ENCODE peak calls at places on chromosome 3, in nine cellular contexts. H is GOT3; Z is hypothalamus; V is CD4-positive, alpha-beta T cell; X is neural crest cell; F is NAMALWA; R is germinal center; S is heart left ventricle; E is LoVo. B is an unnamed sample.

GRCh38 chr3:110814170-110815007 is 257.2 kb upstream of the NECTIN3 start:
- DNase-seq in Z (no peak), X (peak), R (no peak), S (no peak), H (peak), V (no peak), E (peak), F (no peak), B (peak)

GRCh38 chr3:101675709-101676218 is 1.2 kb downstream of the ZBTB11 start:
- DNase-seq in H (no peak), R (no peak), S (peak), E (no peak), F (no peak), V (no peak), X (no peak), Z (no peak), B (no peak)

GRCh38 chr3:100183608-100184125 is 69.4 kb upstream of the FILIP1L start:
- DNase-seq in V (no peak), Z (no peak), R (no peak), X (no peak), S (no peak), E (no peak), H (no peak), F (no peak), B (no peak)

GRCh38 chr3:197718904-197719303 is 17.8 kb downstream of the RUBCN start:
- DNase-seq in Z (no peak), H (no peak), F (no peak), E (peak), R (no peak), X (no peak), S (no peak), V (no peak), B (peak)

GRCh38 chr3:45807645-45808540 is 11.6 kb upstream of the SLC6A20 start:
- DNase-seq in V (no peak), S (no peak), X (no peak), H (no peak), E (no peak), R (no peak), Z (no peak), F (no peak), B (no peak)

GRCh38 chr3:8348076-8348475 is 153.5 kb upstream of the LMCD1 start:
- DNase-seq in V (no peak), Z (no peak), E (no peak), S (no peak), H (no peak), R (no peak), F (no peak), X (no peak), B (no peak)

GRCh38 chr3:121958801-121959200 is 63.2 kb downstream of the ILDR1 start:
- DNase-seq in H (no peak), S (no peak), Z (no peak), E (no peak), V (no peak), F (no peak), R (no peak), X (no peak), B (no peak)

GRCh38 chr3:131283862-131284261 is 97.7 kb upstream of the NUDT16 start:
- DNase-seq in E (no peak), Z (no peak), R (no peak), S (no peak), F (no peak), H (no peak), X (no peak), V (no peak), B (no peak)

GRCh38 chr3:55966566-55966965 is 479.5 kb upstream of the WNT5A start:
- DNase-seq in Z (no peak), X (no peak), F (no peak), H (no peak), R (no peak), V (no peak), E (no peak), S (no peak), B (no peak)

GRCh38 chr3:10485806-10486205 is 19.6 kb downstream of the ATP2B2 start:
- DNase-seq in X (no peak), V (no peak), H (no peak), F (no peak), E (no peak), R (no peak), S (no peak), Z (no peak), B (no peak)

GRCh38 chr3:111801697-111802655 is 57.1 kb upstream of the PHLDB2 start:
- DNase-seq in Z (no peak), E (peak), V (no peak), F (no peak), X (no peak), S (no peak), H (no peak), R (no peak), B (peak)

GRCh38 chr3:62718011-62718410 is 157.2 kb downstream of the CADPS start:
- DNase-seq in Z (no peak), R (no peak), H (no peak), V (no peak), F (no peak), X (no peak), S (no peak), E (no peak), B (no peak)

GRCh38 chr3:195856410-195857084 is 44.8 kb upstream of the MUC4 start:
- DNase-seq in F (no peak), S (no peak), R (no peak), V (no peak), E (no peak), Z (no peak), H (no peak), X (no peak), B (no peak)

GRCh38 chr3:9949115-9949514 is 3.1 kb downstream of the PRRT3 start:
- DNase-seq in E (no peak), F (no peak), Z (no peak), H (no peak), S (no peak), X (no peak), V (no peak), R (no peak), B (no peak)

GRCh38 chr3:32442766-32443165 is 51.1 kb downstream of the CMTM7 start:
- DNase-seq in X (no peak), H (no peak), Z (no peak), V (no peak), E (no peak), F (no peak), R (no peak), S (no peak), B (no peak)

GRCh38 chr3:47133641-47134040 is 30.3 kb downstream of the SETD2 start:
- DNase-seq in R (no peak), H (no peak), S (no peak), Z (no peak), V (no peak), F (no peak), X (no peak), E (no peak), B (no peak)

GRCh38 chr3:12967751-12968209 is 105.4 kb downstream of the IQSEC1 start:
- DNase-seq in H (peak), X (peak), V (peak), Z (peak), E (peak), F (peak), R (peak), S (peak), B (no peak)

GRCh38 chr3:33317963-33318708 is 40.9 kb downstream of the FBXL2 start:
- DNase-seq in X (no peak), R (no peak), E (no peak), H (no peak), Z (no peak), F (no peak), V (no peak), S (no peak), B (no peak)

GRCh38 chr3:635393-635792 is 438.8 kb downstream of the CHL1 start:
- DNase-seq in S (no peak), E (no peak), X (no peak), F (no peak), Z (no peak), V (no peak), R (no peak), H (no peak), B (no peak)

GRCh38 chr3:14172480-14172879 is 5.9 kb downstream of the XPC start:
- DNase-seq in Z (no peak), V (no peak), F (no peak), H (no peak), S (no peak), R (no peak), E (no peak), X (no peak), B (no peak)

GRCh38 chr3:161266731-161267150 is 45.6 kb downstream of the NMD3 start:
- DNase-seq in H (no peak), E (peak), F (no peak), V (no peak), R (no peak), S (no peak), X (no peak), Z (no peak), B (no peak)

GRCh38 chr3:32313723-32314473 is 75.4 kb downstream of the CMTM8 start:
- DNase-seq in V (no peak), H (no peak), X (no peak), R (no peak), Z (no peak), F (no peak), E (peak), S (no peak), B (no peak)

GRCh38 chr3:108225221-108225620 is 3.0 kb upstream of the IFT57 start:
- DNase-seq in Z (no peak), F (no peak), V (no peak), H (no peak), S (no peak), R (no peak), E (no peak), X (no peak), B (no peak)

GRCh38 chr3:8325306-8325705 is 176.3 kb upstream of the LMCD1 start:
- DNase-seq in Z (no peak), R (no peak), V (no peak), E (no peak), X (no peak), S (no peak), H (no peak), F (no peak), B (no peak)

GRCh38 chr3:38347421-38348200 is 1.0 kb downstream of the XYLB start:
- DNase-seq in V (no peak), E (peak), Z (no peak), X (no peak), S (no peak), H (no peak), R (no peak), F (no peak), B (no peak)

GRCh38 chr3:102471001-102471400 is 36.2 kb downstream of the ZPLD1 start:
- DNase-seq in F (peak), S (no peak), E (no peak), X (no peak), R (no peak), V (no peak), H (no peak), Z (no peak), B (no peak)

GRCh38 chr3:122916580-122916979 is 111.0 kb downstream of the SEMA5B start:
- DNase-seq in H (no peak), X (no peak), F (no peak), V (no peak), E (no peak), Z (no peak), S (no peak), R (no peak), B (no peak)

GRCh38 chr3:24288538-24289236 is 206.0 kb downstream of the THRB start:
- DNase-seq in S (peak), H (no peak), V (no peak), X (no peak), F (no peak), R (no peak), Z (peak), E (no peak), B (no peak)

GRCh38 chr3:196600359-196600758 is 31.9 kb downstream of the FBXO45 start:
- DNase-seq in E (no peak), R (no peak), Z (no peak), H (no peak), S (no peak), V (no peak), X (no peak), F (no peak), B (no peak)

GRCh38 chr3:131329774-131330173 is 51.8 kb upstream of the NUDT16 start:
- DNase-seq in S (no peak), H (no peak), R (peak), Z (no peak), V (no peak), E (no peak), X (no peak), F (no peak), B (no peak)

GRCh38 chr3:162270059-162270458 is 773.5 kb downstream of the OTOL1 start:
- DNase-seq in F (no peak), V (no peak), E (no peak), X (no peak), S (no peak), R (no peak), Z (no peak), H (no peak), B (no peak)

GRCh38 chr3:123559040-123559861 is 25.6 kb downstream of the HACD2 start:
- DNase-seq in X (no peak), H (no peak), F (peak), V (no peak), R (peak), Z (no peak), E (peak), S (no peak), B (no peak)

GRCh38 chr3:162538906-162539305 is 1042.3 kb downstream of the OTOL1 start:
- DNase-seq in S (no peak), E (no peak), Z (no peak), R (no peak), X (no peak), F (no peak), H (no peak), V (no peak), B (no peak)

GRCh38 chr3:51942603-51943450 is 664 bp downstream of the PARP3 start:
- DNase-seq in F (peak), R (peak), S (peak), Z (no peak), E (peak), X (no peak), H (no peak), V (peak), B (no peak)

GRCh38 chr3:16943857-16944256 is 59.1 kb downstream of the PLCL2 start:
- DNase-seq in H (no peak), R (no peak), V (no peak), Z (no peak), X (no peak), E (no peak), S (no peak), F (no peak), B (no peak)